ENCODE peak calls at places on chromosomes 4 and X, in eight cellular contexts. F is NCI-H2081 treated with DMSO at 0.1 percent for 48 hours, J is left kidney, R is H1, Q is non-pigmented ciliary epithelial cell, V is testis, C is left ventricle myocardium inferior, D is brain microvascular endothelial cell. N is an unnamed sample.

GRCh38 chrX:131262738-131263679 is 26.1 kb downstream of the IGSF1 start:
- DNase-seq in F (no peak), J (no peak), R (no peak), Q (no peak), V (no peak), C (no peak), D (no peak), N (no peak)

GRCh38 chr4:48254381-48255072 is 15.1 kb downstream of the TEC start:
- DNase-seq in F (peak), J (no peak), R (no peak), Q (peak), V (peak), C (peak), D (peak), N (no peak)

GRCh38 chr4:76881375-76881774 is 16.6 kb downstream of the SOWAHB start:
- DNase-seq in F (no peak), J (no peak), R (no peak), Q (no peak), V (no peak), C (no peak), D (no peak), N (no peak)

GRCh38 chr4:154626793-154627484 is 14.5 kb upstream of the FGG start:
- DNase-seq in F (no peak), J (peak), R (peak), Q (no peak), V (peak), C (peak), D (peak), N (no peak)

GRCh38 chr4:1126506-1126905 is 13.1 kb upstream of the RNF212 start:
- DNase-seq in F (no peak), J (no peak), R (no peak), Q (no peak), V (no peak), C (no peak), D (no peak), N (no peak)

GRCh38 chr4:114161809-114162208 is 182.4 kb upstream of the ARSJ start:
- DNase-seq in F (no peak), J (no peak), R (no peak), Q (no peak), V (no peak), C (no peak), D (no peak), N (no peak)

GRCh38 chrX:15269618-15270521 is at the start of gene ASB9:
- DNase-seq in F (no peak), J (peak), R (no peak), Q (no peak), V (peak), C (no peak), D (peak), N (peak)

GRCh38 chrX:115584715-115585114 is 23.7 kb downstream of the PLS3 start:
- DNase-seq in F (no peak), J (no peak), R (no peak), Q (no peak), V (no peak), C (no peak), D (no peak), N (no peak)

GRCh38 chrX:47231167-47231566 is 1.6 kb upstream of the USP11 start:
- DNase-seq in F (no peak), J (no peak), R (no peak), Q (no peak), V (no peak), C (no peak), D (no peak), N (no peak)

GRCh38 chrX:590666-591065 is 39.9 kb upstream of the SHOX start:
- DNase-seq in F (no peak), J (no peak), R (no peak), Q (no peak), V (no peak), C (no peak), D (no peak), N (no peak)

GRCh38 chr4:1196421-1197183 is 24.2 kb upstream of the SPON2 start:
- DNase-seq in F (no peak), J (no peak), R (no peak), Q (no peak), V (no peak), C (no peak), D (no peak), N (no peak)

GRCh38 chr4:57243071-57243470 is 132.9 kb upstream of the IGFBP7 start:
- DNase-seq in F (no peak), J (no peak), R (no peak), Q (no peak), V (no peak), C (no peak), D (no peak), N (no peak)

GRCh38 chrX:100720301-100720700 is 11.6 kb downstream of the SYTL4 start:
- DNase-seq in F (no peak), J (peak), R (no peak), Q (no peak), V (no peak), C (no peak), D (peak), N (no peak)

GRCh38 chr4:28702571-28702970 is 1841.9 kb downstream of the STIM2 start:
- DNase-seq in F (no peak), J (no peak), R (no peak), Q (no peak), V (no peak), C (no peak), D (no peak), N (no peak)

GRCh38 chr4:34516524-34516923 is 1727.8 kb downstream of the ARAP2 start:
- DNase-seq in F (peak), J (no peak), R (no peak), Q (no peak), V (no peak), C (no peak), D (no peak), N (no peak)

GRCh38 chr4:56253631-56254241 is 133.6 kb downstream of the AASDH start:
- DNase-seq in F (no peak), J (no peak), R (no peak), Q (no peak), V (peak), C (no peak), D (no peak), N (no peak)

GRCh38 chr4:5066101-5066500 is 14.8 kb downstream of the STK32B start:
- DNase-seq in F (no peak), J (no peak), R (no peak), Q (no peak), V (no peak), C (no peak), D (no peak), N (no peak)

GRCh38 chrX:66030505-66031317 is 9.2 kb downstream of the VSIG4 start:
- DNase-seq in F (no peak), J (peak), R (no peak), Q (no peak), V (peak), C (no peak), D (peak), N (no peak)